ENCODE peak calls at places on chromosomes 7 and 10, in four cellular contexts. B is A549, X is HepG2, J is H1. F is an unnamed sample.
A peak's percentile ranks its signal among the peaks of the same experiment; 100 is the strongest.

GRCh38 chr10:13528138-13528874 is 508 bp downstream of the BEND7 start:
- DNase-seq in X (no peak), B (no peak), J (no peak), F (peak; percentile 36)

GRCh38 chr7:28037220-28038010 is 143.2 kb downstream of the JAZF1 start:
- DNase-seq in B (peak; percentile 95), J (no peak), X (peak; percentile 56), F (peak; percentile 70)

GRCh38 chr7:117008849-117009531 is 55.7 kb downstream of the ST7 start:
- DNase-seq in B (no peak), X (no peak), J (no peak), F (no peak)

GRCh38 chr7:29523728-29524127 is 39.9 kb upstream of the PRR15 start:
- DNase-seq in J (no peak), X (no peak), B (no peak), F (no peak)

GRCh38 chr7:86933295-86933845 is 126.1 kb downstream of the ELAPOR2 start:
- DNase-seq in J (no peak), B (no peak), X (no peak), F (peak; percentile 26)

GRCh38 chr10:60394444-60394843 is 4.8 kb upstream of the ANK3 start:
- DNase-seq in J (no peak), X (no peak), B (no peak), F (no peak)

GRCh38 chr10:12500406-12501303 is 151.3 kb downstream of the CAMK1D start:
- DNase-seq in B (no peak), X (no peak), J (peak; percentile 19), F (no peak)

GRCh38 chr10:132141076-132141475 is 45.7 kb upstream of the DPYSL4 start:
- DNase-seq in B (no peak), J (no peak), X (no peak), F (no peak)

GRCh38 chr7:55056577-55057480 is 38.0 kb downstream of the EGFR start:
- DNase-seq in B (peak; percentile 93), J (no peak), X (no peak), F (no peak)

GRCh38 chr7:75699993-75700392 is 38.7 kb downstream of the HIP1 start:
- DNase-seq in B (no peak), X (no peak), J (no peak), F (no peak)

GRCh38 chr7:149741629-149742028 is 31.8 kb downstream of the ZNF467 start:
- DNase-seq in X (no peak), J (peak; percentile 43), B (no peak), F (no peak)

GRCh38 chr7:101124376-101125056 is 2.4 kb upstream of the SERPINE1 start:
- DNase-seq in B (peak; percentile 86), X (peak; percentile 84), J (no peak), F (no peak)

GRCh38 chr7:73974948-73975926 is 52.7 kb upstream of the ELN start:
- DNase-seq in B (no peak), J (no peak), X (no peak), F (no peak)

GRCh38 chr10:93091960-93092359 is 18.3 kb downstream of the CYP26A1 start:
- DNase-seq in J (no peak), X (no peak), B (no peak), F (no peak)

GRCh38 chr10:5560142-5560843 is 35.5 kb downstream of the CALML3 start:
- DNase-seq in B (no peak), X (no peak), J (no peak), F (peak; percentile 29)

GRCh38 chr10:1403508-1404230 is 333.7 kb downstream of the ADARB2 start:
- DNase-seq in X (no peak), B (no peak), J (peak; percentile 72), F (no peak)

GRCh38 chr10:95814011-95814727 is 58.2 kb downstream of the ENTPD1 start:
- DNase-seq in X (peak; percentile 76), B (no peak), J (no peak), F (no peak)

GRCh38 chr10:74929197-74929596 is 102.8 kb downstream of the KAT6B start:
- DNase-seq in B (no peak), J (no peak), X (no peak), F (no peak)

GRCh38 chr10:62157601-62158000 is 111.0 kb downstream of the RTKN2 start:
- DNase-seq in J (no peak), B (no peak), X (no peak), F (no peak)

GRCh38 chr7:101576993-101577392 is 52.1 kb downstream of the MYL10 start:
- DNase-seq in X (no peak), B (no peak), J (no peak), F (no peak)

GRCh38 chr7:75995996-75996395 is 1.6 kb upstream of the TMEM120A start:
- DNase-seq in X (no peak), J (no peak), B (no peak), F (no peak)

GRCh38 chr10:124094419-124094785 is 1.0 kb upstream of the CHST15 start:
- DNase-seq in B (no peak), J (no peak), X (no peak), F (no peak)
- TF ChIP-seq RNF2 in B (no peak), J (no peak), X (no peak), F (no peak)

GRCh38 chr7:22667187-22667561 is 59.8 kb upstream of the IL6 start:
- DNase-seq in J (no peak), B (no peak), X (no peak), F (no peak)

GRCh38 chr7:22665816-22666375 is 61.1 kb upstream of the IL6 start:
- DNase-seq in J (no peak), B (no peak), X (no peak), F (no peak)

GRCh38 chr7:22666732-22667131 is 60.3 kb upstream of the IL6 start:
- DNase-seq in J (no peak), X (no peak), B (no peak), F (peak; percentile 75)

GRCh38 chr7:22668971-22669401 is 58.0 kb upstream of the IL6 start:
- DNase-seq in J (no peak), B (no peak), X (no peak), F (no peak)

DNA sequence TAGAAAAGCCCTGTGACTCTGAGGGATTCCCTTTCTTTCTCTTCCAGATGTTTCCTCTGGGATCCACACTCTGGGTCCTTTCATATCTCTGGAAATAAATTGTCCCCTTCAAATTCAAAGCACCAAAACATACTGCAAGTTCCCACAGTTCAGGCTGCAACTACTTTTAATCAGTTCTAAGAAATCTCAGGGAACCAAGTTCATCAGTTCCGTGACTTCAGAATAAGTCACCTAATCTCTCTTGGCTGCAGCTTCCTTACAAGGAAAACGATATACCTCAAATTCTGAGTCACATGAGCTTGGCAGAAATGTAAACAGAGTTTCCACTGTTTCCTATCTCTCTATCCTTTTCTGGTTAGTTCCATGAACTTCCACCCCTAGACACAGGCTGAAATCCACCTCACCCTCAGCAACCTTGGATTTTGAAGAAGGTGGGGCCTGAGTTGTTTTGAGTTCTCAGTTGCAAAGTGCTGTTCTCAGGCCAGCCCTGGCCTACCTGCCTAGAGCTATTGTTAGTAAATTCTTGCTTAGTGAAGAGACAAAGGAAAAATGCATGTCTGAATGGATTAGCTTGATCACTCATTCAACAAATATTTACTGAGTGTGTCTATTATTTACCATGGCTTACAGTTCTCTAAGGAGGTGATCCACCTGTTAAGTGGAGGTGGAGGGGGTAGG is 59.3 kb upstream of the IL6 start:
- DNase-seq in X (no peak), J (no peak), B (peak; percentile 68), F (no peak)
- TF ChIP-seq EP300 in X (no peak), J (peak; percentile 47), B (peak; percentile 28), F (peak; percentile 93)

DNA sequence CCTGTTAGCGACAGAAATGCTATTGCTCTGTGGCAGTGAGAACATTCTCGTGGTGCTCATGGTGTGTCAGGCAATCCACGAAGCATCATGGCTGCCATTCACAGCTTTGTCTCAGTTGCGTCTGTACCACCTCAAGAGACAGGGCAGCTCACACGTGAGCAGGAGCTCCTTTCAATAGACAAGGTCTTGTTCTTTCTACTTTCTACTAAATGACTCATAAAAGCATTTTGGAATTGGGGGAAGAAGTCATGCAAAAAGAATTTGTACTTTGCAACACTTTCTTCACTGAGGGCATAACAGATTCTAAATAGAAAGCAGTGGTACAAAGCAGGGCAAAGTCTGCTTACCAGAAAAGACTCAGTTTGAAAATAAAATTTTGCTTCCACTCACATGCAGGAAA is 638.5 kb downstream of the PHTF2 start:
- DNase-seq in J (no peak), B (no peak), X (peak; percentile 4), F (no peak)
- TF ChIP-seq RNF2 in J (no peak), B (no peak), X (no peak), F (no peak)

GRCh38 chr7:37698782-37699181 is 15.2 kb downstream of the GPR141 start:
- DNase-seq in J (no peak), B (no peak), X (no peak), F (no peak)
- TF ChIP-seq EP300 in J (no peak), B (no peak), X (no peak), F (no peak)

GRCh38 chr10:89663144-89663543 is 18.1 kb upstream of the PANK1 start:
- DNase-seq in J (no peak), X (no peak), B (no peak), F (no peak)

GRCh38 chr10:89666138-89666537 is 21.1 kb upstream of the PANK1 start:
- DNase-seq in B (no peak), X (no peak), J (no peak), F (no peak)

GRCh38 chr10:89664206-89664605 is 19.2 kb upstream of the PANK1 start:
- DNase-seq in J (no peak), B (no peak), X (no peak), F (no peak)

GRCh38 chr10:89662596-89662995 is 17.6 kb upstream of the PANK1 start:
- DNase-seq in J (no peak), B (no peak), X (no peak), F (no peak)

GRCh38 chr10:89665302-89665701 is 20.3 kb upstream of the PANK1 start:
- DNase-seq in B (no peak), J (no peak), X (no peak), F (no peak)
- TF ChIP-seq RNF2 in B (no peak), J (no peak), X (no peak), F (no peak)

GRCh38 chr7:41656357-41656756 is 46.5 kb downstream of the INHBA start:
- DNase-seq in J (no peak), X (no peak), B (no peak), F (no peak)

GRCh38 chr7:41652265-41652664 is 50.6 kb downstream of the INHBA start:
- DNase-seq in B (no peak), J (no peak), X (no peak), F (no peak)

GRCh38 chr7:41659539-41659938 is 43.4 kb downstream of the INHBA start:
- DNase-seq in B (no peak), J (no peak), X (no peak), F (no peak)

DNA sequence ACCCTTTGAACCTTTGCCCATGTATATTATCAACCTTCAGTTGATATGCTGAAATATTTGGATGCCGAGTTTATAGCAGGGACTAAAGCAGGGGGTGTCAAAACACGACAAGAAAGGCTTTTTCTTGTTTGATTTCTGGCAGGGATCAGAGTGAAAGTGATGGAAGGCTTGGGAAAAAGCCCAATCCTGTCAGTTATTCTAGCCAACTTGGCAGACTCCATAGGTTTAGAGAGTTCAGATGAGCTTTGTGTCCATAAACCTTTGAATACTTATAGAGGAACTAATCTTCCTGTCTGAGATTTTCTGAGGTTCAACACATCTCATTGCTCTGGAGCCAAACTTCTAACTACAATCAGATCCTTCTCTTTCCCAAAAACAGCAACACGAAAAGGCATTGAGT is 47.4 kb downstream of the INHBA start:
- DNase-seq in X (no peak), B (no peak), J (no peak), F (no peak)
- TF ChIP-seq EP300 in X (no peak), B (no peak), J (no peak), F (no peak)

F was measured in K562.